ENCODE peak calls at places on chromosomes 5 and 9, in nine cellular contexts. B, S, V, A, O, E, P, N and C are unnamed samples.

GRCh38 chr5:56601641-56602071 is 213.7 kb upstream of the MAP3K1 start:
- DNase-seq in B (no peak), S (no peak), V (no peak), A (no peak), O (no peak), E (no peak), P (no peak), N (no peak), C (no peak)

GRCh38 chr5:13567819-13568218 is 376.7 kb downstream of the DNAH5 start:
- DNase-seq in B (no peak), S (peak), V (no peak), A (no peak), O (no peak), E (no peak), P (peak), N (no peak), C (peak)

GRCh38 chr9:14320272-14321245 is 6.6 kb upstream of the NFIB start:
- DNase-seq in B (no peak), S (no peak), V (no peak), A (peak), O (no peak), E (no peak), P (peak), N (no peak), C (peak)

GRCh38 chr9:4298255-4299005 is 1.4 kb downstream of the GLIS3 start:
- DNase-seq in B (peak), S (peak), V (no peak), A (peak), O (peak), E (peak), P (peak), N (no peak), C (no peak)

GRCh38 chr9:69647804-69648203 is 24.4 kb downstream of the APBA1 start:
- DNase-seq in B (no peak), S (no peak), V (no peak), A (no peak), O (no peak), E (no peak), P (no peak), N (no peak), C (no peak)

GRCh38 chr9:96209407-96210031 is 92.5 kb downstream of the HSD17B3 start:
- DNase-seq in B (no peak), S (no peak), V (no peak), A (no peak), O (no peak), E (peak), P (peak), N (no peak), C (peak)

GRCh38 chr5:31213676-31214638 is 20.5 kb downstream of the CDH6 start:
- DNase-seq in B (no peak), S (no peak), V (no peak), A (no peak), O (no peak), E (no peak), P (no peak), N (no peak), C (no peak)

GRCh38 chr9:524008-524407 is 309.3 kb downstream of the DOCK8 start:
- DNase-seq in B (no peak), S (no peak), V (no peak), A (no peak), O (no peak), E (no peak), P (no peak), N (no peak), C (no peak)

GRCh38 chr5:54610197-54610898 is 92.8 kb downstream of the SNX18 start:
- DNase-seq in B (no peak), S (no peak), V (no peak), A (no peak), O (no peak), E (no peak), P (no peak), N (peak), C (peak)